ENCODE peak calls at places on chromosomes 12 and 14, in ten cellular contexts. X, V, T, E, I, R, W, L, Q and C are unnamed samples.

GRCh38 chr14:31395572-31396205 is 24.7 kb downstream of the HEATR5A start:
- DNase-seq in V (no peak), W (no peak), E (no peak), Q (no peak), R (no peak), X (no peak), I (no peak), T (no peak), L (no peak), C (peak)

GRCh38 chr12:27998170-27999110 is 25.9 kb upstream of the PTHLH start:
- DNase-seq in T (peak), E (no peak), X (no peak), L (no peak), Q (no peak), V (no peak), I (no peak), W (no peak), R (no peak), C (no peak)

GRCh38 chr12:16350682-16351081 is 3.2 kb downstream of the MGST1 start:
- DNase-seq in R (peak), E (peak), L (no peak), V (no peak), X (no peak), T (peak), I (no peak), W (no peak), Q (peak), C (peak)

GRCh38 chr12:64560395-64561301 is 49.6 kb upstream of the RASSF3 start:
- DNase-seq in T (peak), V (no peak), I (peak), W (no peak), E (peak), L (peak), R (peak), Q (peak), X (peak), C (peak)

GRCh38 chr12:131828671-131829350 is 618 bp downstream of the MMP17 start:
- DNase-seq in T (peak), I (peak), L (no peak), R (no peak), X (no peak), E (peak), V (no peak), W (peak), Q (no peak), C (no peak)

GRCh38 chr14:72986214-72986613 is 40.7 kb downstream of the ZFYVE1 start:
- DNase-seq in Q (no peak), E (no peak), X (no peak), R (no peak), I (no peak), L (no peak), V (no peak), T (no peak), W (no peak), C (no peak)

GRCh38 chr12:107130830-107131760 is 37.7 kb upstream of the CRY1 start:
- DNase-seq in E (no peak), Q (no peak), T (no peak), R (no peak), X (no peak), I (no peak), V (no peak), L (no peak), W (no peak), C (no peak)

GRCh38 chr14:94914191-94914590 is 144.3 kb upstream of the GSC start:
- DNase-seq in V (no peak), X (no peak), E (no peak), L (no peak), Q (no peak), I (no peak), T (no peak), W (no peak), R (no peak), C (no peak)

GRCh38 chr12:26062566-26062965 is 62.3 kb downstream of the BHLHE41 start:
- DNase-seq in T (peak), W (no peak), V (no peak), I (no peak), E (no peak), Q (no peak), L (no peak), R (no peak), X (no peak), C (peak)

DNA sequence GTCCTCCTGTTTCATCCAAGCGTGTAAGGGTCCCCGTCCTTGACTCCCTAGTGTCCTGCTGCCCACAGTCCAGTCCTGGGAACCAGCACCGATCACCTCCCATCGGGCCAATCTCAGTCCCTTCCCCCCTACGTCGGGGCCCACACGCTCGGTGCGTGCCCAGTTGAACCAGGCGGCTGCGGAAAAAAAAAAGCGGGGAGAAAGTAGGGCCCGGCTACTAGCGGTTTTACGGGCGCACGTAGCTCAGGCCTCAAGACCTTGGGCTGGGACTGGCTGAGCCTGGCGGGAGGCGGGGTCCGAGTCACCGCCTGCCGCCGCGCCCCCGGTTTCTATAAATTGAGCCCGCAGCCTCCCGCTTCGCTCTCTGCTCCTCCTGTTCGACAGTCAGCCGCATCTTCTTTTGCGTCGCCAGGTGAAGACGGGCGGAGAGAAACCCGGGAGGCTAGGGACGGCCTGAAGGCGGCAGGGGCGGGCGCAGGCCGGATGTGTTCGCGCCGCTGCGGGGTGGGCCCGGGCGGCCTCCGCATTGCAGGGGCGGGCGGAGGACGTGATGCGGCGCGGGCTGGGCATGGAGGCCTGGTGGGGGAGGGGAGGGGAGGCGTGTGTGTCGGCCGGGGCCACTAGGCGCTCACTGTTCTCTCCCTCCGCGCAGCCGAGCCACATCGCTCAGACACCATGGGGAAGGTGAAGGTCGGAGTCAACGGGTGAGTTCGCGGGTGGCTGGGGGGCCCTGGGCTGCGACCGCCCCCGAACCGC is at the start of gene GAPDH:
- DNase-seq in Q (peak), T (peak), I (peak), V (peak), W (peak), X (peak), R (peak), L (peak), E (peak), C (peak)
- TF ChIP-seq CTCF in Q (no peak), T (no peak), I (no peak), V (no peak), W (peak), X (no peak), R (no peak), L (no peak), E (no peak), C (no peak)

DNA sequence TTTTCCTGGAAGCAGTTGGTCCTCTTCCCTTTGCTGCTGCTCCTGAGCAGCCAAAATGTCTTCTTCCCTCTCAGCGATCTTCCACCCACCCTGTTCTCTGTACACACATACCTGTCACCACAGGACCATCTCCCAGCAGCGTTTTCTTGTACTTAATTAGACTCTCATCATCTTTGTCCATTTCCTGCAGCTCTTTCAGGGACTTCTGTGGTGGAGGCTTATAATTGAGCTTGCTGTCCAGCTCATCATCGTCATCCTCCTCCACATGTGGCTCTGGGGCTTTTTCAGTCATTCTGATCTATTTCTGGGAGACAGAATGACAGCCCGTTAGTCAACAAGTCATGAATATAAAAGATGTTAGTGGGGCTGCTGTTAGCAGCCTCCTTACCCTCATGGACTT is 11.0 kb downstream of the ARHGDIB start:
- DNase-seq in W (no peak), I (no peak), L (no peak), V (no peak), T (no peak), E (peak), X (no peak), Q (no peak), R (no peak), C (no peak)
- H3K27ac ChIP-seq in W (no peak), I (no peak), L (no peak), V (no peak), T (no peak), E (no peak), X (no peak), Q (no peak), R (peak), C (no peak)

DNA sequence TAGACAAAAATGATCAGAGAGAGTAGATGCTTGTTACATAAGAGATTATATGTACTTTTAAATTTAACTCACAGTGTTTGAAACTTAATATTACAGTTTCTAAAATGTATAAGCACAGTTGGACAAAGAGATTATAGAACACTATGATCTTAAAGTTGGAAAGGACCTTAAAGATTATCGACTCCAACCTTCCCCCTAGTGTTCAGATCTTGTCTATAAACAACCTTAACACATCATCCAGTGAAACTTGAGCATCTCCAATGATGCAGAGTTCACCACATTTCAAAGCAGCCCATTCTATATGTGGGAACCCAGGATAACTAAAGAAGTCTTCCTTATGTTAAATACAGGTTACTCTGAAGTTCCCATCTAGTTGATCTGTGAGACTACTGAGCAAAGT is 480.8 kb downstream of the RMST start:
- DNase-seq in X (no peak), Q (no peak), I (no peak), T (peak), L (no peak), R (no peak), V (no peak), E (no peak), W (no peak), C (no peak)
- TF ChIP-seq CTCF in X (no peak), Q (no peak), I (peak), T (peak), L (no peak), R (no peak), V (no peak), E (peak), W (no peak), C (no peak)

DNA sequence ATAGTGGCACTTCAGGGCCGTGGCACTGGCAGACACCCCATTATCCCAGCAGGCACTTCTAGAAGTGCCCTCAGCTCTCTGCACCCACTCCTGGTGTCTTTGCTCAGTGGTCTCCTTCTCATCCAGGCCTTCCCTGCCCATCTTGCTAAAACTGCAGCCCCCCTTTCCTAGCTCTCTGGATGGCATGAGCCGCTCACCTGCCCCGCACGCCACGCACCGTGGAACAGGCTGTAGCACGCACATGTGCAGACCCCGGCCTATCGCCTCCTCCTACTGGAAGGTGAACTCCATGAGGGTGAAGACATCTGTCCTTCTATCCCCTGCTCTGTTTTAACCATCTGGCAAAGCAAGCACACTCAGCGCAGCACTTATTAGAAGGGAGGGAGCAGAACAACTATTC is 8.0 kb upstream of the FZD10 start:
- DNase-seq in E (no peak), T (no peak), L (no peak), I (no peak), X (no peak), W (no peak), R (no peak), V (no peak), Q (no peak), C (no peak)
- H3K27ac ChIP-seq in E (no peak), T (no peak), L (no peak), I (no peak), X (no peak), W (no peak), R (no peak), V (no peak), Q (no peak), C (no peak)

DNA sequence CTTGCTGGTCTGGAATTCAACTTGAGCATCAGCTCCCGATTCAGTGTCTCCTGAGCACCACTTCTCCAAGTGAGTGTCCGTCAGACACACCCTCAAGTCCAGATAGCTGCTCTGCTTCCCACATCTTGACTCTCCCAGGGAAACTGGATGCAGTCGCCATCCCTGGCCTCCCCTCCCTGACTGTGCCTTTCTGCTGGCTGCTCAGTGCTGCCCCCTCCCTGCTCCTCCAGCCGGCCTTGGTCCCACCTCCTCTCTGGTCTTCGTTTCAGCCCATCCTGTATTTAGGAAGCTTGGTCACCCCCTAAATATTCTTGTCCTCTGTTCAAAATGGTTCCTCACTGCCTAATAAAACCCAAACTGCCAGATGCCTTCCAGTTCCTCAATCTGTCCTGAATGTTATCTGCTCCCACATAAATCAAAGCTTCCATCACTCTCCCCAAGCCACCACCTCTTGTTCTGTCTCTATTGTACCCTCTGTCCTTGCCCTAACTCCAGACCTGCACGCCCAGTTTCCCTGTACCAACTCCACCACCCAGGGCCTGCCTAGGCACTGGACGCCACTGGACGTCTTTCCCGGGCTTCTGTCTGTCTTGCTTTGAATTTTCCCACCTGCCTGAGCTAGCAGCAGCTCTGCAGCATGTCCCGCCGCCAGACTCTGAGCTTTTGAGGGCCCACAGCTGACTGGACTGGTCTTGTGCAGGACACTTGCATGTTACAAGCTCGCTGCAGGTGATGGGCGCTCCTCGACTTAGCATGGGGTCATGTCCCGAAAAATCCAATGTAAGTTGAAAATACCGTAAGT is 33.8 kb downstream of the CCDC92 start:
- DNase-seq in R (no peak), W (no peak), V (no peak), Q (peak), I (peak), L (no peak), E (peak), X (no peak), T (no peak), C (no peak)
- TF ChIP-seq CTCF in R (no peak), W (no peak), V (no peak), Q (peak), I (peak), L (no peak), E (peak), X (peak), T (peak), C (no peak)

DNA sequence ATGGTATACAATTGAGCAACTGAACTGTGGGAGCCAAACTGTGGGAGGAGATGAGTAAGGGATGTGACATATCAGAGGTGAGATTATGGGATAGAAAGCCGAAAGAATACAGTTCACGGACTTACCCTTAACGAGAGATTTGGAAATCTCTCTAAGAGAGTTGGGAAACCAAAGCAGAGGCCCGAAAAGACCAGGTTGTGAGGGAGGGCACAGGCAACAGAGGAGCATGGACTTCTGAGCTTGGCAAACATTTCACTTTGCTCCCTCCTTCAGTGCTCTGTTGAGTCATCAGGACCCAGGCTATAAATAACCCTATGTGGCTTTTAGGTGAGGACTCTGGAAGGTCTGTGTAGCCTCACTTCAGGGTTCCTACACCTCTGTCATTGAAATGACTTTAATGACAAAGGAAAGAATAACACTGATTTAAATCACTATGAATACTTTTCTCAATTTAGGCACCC is 120.6 kb downstream of the TGFB3 start:
- DNase-seq in R (peak), L (no peak), X (no peak), T (peak), E (no peak), V (no peak), W (no peak), I (peak), Q (no peak), C (no peak)
- H3K27ac ChIP-seq in R (peak), L (peak), X (no peak), T (peak), E (no peak), V (no peak), W (no peak), I (no peak), Q (peak), C (no peak)

DNA sequence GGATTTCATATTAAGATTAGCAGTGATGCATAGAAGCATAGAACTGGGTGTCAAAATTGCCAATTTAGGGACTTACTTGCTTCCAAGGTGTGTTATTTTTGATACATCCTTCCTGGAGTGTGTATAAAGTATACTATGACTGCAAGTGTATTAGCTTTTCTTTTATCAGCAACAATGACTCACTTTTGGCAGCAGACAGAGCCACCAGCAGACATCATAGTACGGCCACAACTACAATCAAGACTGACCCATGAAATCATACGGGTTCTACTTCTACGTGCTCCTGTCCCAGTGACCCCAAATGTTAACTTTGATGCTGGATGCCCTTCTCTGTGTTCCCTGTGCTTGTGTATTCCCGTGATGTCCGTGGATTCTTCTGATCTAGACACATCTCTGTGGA is 443.9 kb downstream of the TMEM132D start:
- DNase-seq in Q (no peak), W (no peak), X (no peak), L (no peak), I (no peak), E (no peak), R (no peak), T (no peak), V (no peak), C (no peak)
- TF ChIP-seq CTCF in Q (no peak), W (no peak), X (no peak), L (no peak), I (no peak), E (no peak), R (no peak), T (no peak), V (no peak), C (no peak)